ENCODE peak calls at places on chromosomes 12 and 14, in five cellular contexts. V is caudate nucleus, C is activated gamma-delta T cell treated with Interleukin-2 at 50 U/mL for 16 hours, P is T-helper 9 cell, K is endothelial cell. X is an unnamed sample.

GRCh38 chr14:100761481-100761880 is 34.8 kb downstream of the DLK1 start:
- DNase-seq in V (no peak), C (no peak), P (no peak), K (no peak), X (no peak)

GRCh38 chr12:79452906-79453305 is 237.9 kb downstream of the PAWR start:
- DNase-seq in V (no peak), C (no peak), P (no peak), K (no peak), X (no peak)

GRCh38 chr12:95789126-95790024 is 1.2 kb downstream of the NTN4 start:
- DNase-seq in V (no peak), C (no peak), P (no peak), K (peak; percentile 18), X (peak; percentile 37)

GRCh38 chr12:103840399-103840880 is 594 bp downstream of the NT5DC3 start:
- DNase-seq in V (no peak), C (no peak), P (no peak), K (peak; percentile 15), X (no peak)

GRCh38 chr12:113271853-113272561 is 50.7 kb downstream of the TPCN1 start:
- DNase-seq in V (peak; percentile 24), C (no peak), P (no peak), K (no peak), X (no peak)

GRCh38 chr14:68715032-68715924 is 77.6 kb downstream of the ZFP36L1 start:
- DNase-seq in V (no peak), C (no peak), P (no peak), K (no peak), X (no peak)

GRCh38 chr12:14567311-14568195 is at the start of gene PLBD1:
- DNase-seq in V (no peak), C (no peak), P (no peak), K (peak; percentile 37), X (peak; percentile 81)

GRCh38 chr14:39203659-39204606 is 28.9 kb downstream of the PNN start:
- DNase-seq in V (no peak), C (no peak), P (no peak), K (no peak), X (no peak)

GRCh38 chr14:23321572-23322547 is 603 bp downstream of the PABPN1 start:
- DNase-seq in V (no peak), C (peak; percentile 32), P (peak; percentile 26), K (peak; percentile 48), X (peak; percentile 63)

GRCh38 chr14:76900406-76901085 is 74.3 kb downstream of the LRRC74A start:
- DNase-seq in V (no peak), C (no peak), P (no peak), K (no peak), X (no peak)

GRCh38 chr12:5343711-5344110 is 88.2 kb upstream of the NTF3 start:
- DNase-seq in V (no peak), C (no peak), P (no peak), K (no peak), X (no peak)

GRCh38 chr12:78530065-78530765 is 334.4 kb upstream of the SYT1 start:
- DNase-seq in V (no peak), C (no peak), P (no peak), K (no peak), X (peak; percentile 6)

GRCh38 chr12:115199831-115200230 is 515.9 kb upstream of the TBX3 start:
- DNase-seq in V (no peak), C (no peak), P (no peak), K (no peak), X (no peak)